ENCODE peak calls at places on chromosomes 3 and 15, in six cellular contexts. J, V, D, R, B and I are unnamed samples.
A peak's percentile ranks its signal among the peaks of the same experiment; 100 is the strongest.

GRCh38 chr3:137332296-137332695 is 374.5 kb downstream of the IL20RB start:
- DNase-seq in J (no peak), V (no peak), D (no peak), R (no peak), B (no peak), I (no peak)

GRCh38 chr15:76064375-76064774 is 4.6 kb downstream of the TMEM266 start:
- DNase-seq in D (no peak), V (no peak), J (no peak), B (no peak), R (no peak), I (no peak)

GRCh38 chr15:92936693-92937092 is 36.6 kb downstream of the CHD2 start:
- DNase-seq in B (no peak), R (no peak), J (no peak), D (no peak), V (no peak), I (no peak)

GRCh38 chr15:65642588-65642987 is 20.9 kb downstream of the SLC24A1 start:
- DNase-seq in B (no peak), D (no peak), J (no peak), R (no peak), V (no peak), I (no peak)

GRCh38 chr3:155442066-155442465 is 148.6 kb upstream of the STRIT1 start:
- DNase-seq in D (no peak), V (no peak), B (no peak), R (no peak), J (no peak), I (no peak)

GRCh38 chr3:158912621-158913020 is 110.8 kb downstream of the MFSD1 start:
- DNase-seq in V (no peak), D (no peak), J (no peak), B (no peak), R (no peak), I (no peak)

GRCh38 chr3:62208385-62208784 is 165.0 kb downstream of the FEZF2 start:
- DNase-seq in V (no peak), B (no peak), J (no peak), D (no peak), R (no peak), I (no peak)

GRCh38 chr3:15633766-15634588 is 32.4 kb downstream of the BTD start:
- DNase-seq in B (no peak), R (no peak), V (no peak), D (no peak), J (no peak), I (no peak)

GRCh38 chr15:70608156-70608555 is 155.2 kb downstream of the UACA start:
- DNase-seq in B (no peak), J (no peak), V (no peak), R (no peak), D (no peak), I (no peak)

GRCh38 chr15:88450125-88450798 is 16.9 kb downstream of the MRPL46 start:
- DNase-seq in D (peak; percentile 30), J (no peak), V (peak; percentile 69), B (peak; percentile 27), R (no peak), I (no peak)

GRCh38 chr3:90035643-90036042 is 928.2 kb downstream of the EPHA3 start:
- DNase-seq in J (no peak), R (no peak), V (no peak), D (no peak), B (no peak), I (no peak)

GRCh38 chr3:59555593-59556315 is 505.9 kb upstream of the CFAP20DC start:
- DNase-seq in V (no peak), D (no peak), R (no peak), J (no peak), B (no peak), I (no peak)

GRCh38 chr3:170429050-170429449 is 10.4 kb downstream of the CLDN11 start:
- DNase-seq in R (no peak), J (peak; percentile 77), V (peak; percentile 36), D (no peak), B (no peak), I (no peak)

GRCh38 chr3:160564949-160565441 is 376 bp downstream of the KPNA4 start:
- DNase-seq in V (peak; percentile 53), J (no peak), R (no peak), D (peak; percentile 48), B (no peak), I (peak; percentile 54)

GRCh38 chr3:30626443-30627181 is 20.2 kb downstream of the TGFBR2 start:
- DNase-seq in V (no peak), D (no peak), R (no peak), J (peak; percentile 55), B (no peak), I (no peak)